ENCODE peak calls at places on chromosomes 7 and 10, in four cellular contexts. O is left ventricle myocardium inferior, R is lower lobe of right lung, T is fibroblast of lung. Y is an unnamed sample. For H3K4me1, the result is how much of the 10 kb centered on the place peaks cover.

GRCh38 chr7:125670926-125671572 is 741.4 kb upstream of the POT1 start:
- DNase-seq in O (no peak), R (no peak), T (peak), Y (no peak)

GRCh38 chr7:140231779-140232491 is 55.2 kb upstream of the KDM7A start:
- DNase-seq in O (no peak), R (no peak), T (no peak), Y (peak)

GRCh38 chr10:14379556-14380330 is 49.0 kb upstream of the FRMD4A start:
- DNase-seq in O (no peak), R (no peak), T (no peak), Y (no peak)

GRCh38 chr7:106620034-106620433 is 40.9 kb downstream of the CCDC71L start:
- DNase-seq in O (no peak), R (no peak), T (no peak), Y (no peak)

GRCh38 chr10:46524471-46525176 is 31.8 kb downstream of the GPRIN2 start:
- DNase-seq in O (peak), R (peak), T (peak), Y (peak)

GRCh38 chr7:34277016-34277800 is 371.9 kb downstream of the BMPER start:
- DNase-seq in O (no peak), R (no peak), T (no peak), Y (no peak)

GRCh38 chr7:2082357-2083038 is 150.2 kb downstream of the MAD1L1 start:
- DNase-seq in O (no peak), R (no peak), T (peak), Y (no peak)

GRCh38 chr7:84043661-84044191 is 150.9 kb downstream of the SEMA3A start:
- DNase-seq in O (no peak), R (no peak), T (peak), Y (no peak)

GRCh38 chr7:91941450-91941849 is 788 bp downstream of the AKAP9 start:
- DNase-seq in O (peak), R (peak), T (peak), Y (peak)

GRCh38 chr7:90246184-90246583 is 1.2 kb downstream of the CFAP69 start:
- DNase-seq in O (no peak), R (no peak), T (peak), Y (no peak)

GRCh38 chr10:75211007-75211735 is 575 bp downstream of the VDAC2 start:
- DNase-seq in O (no peak), R (no peak), T (peak), Y (no peak)
- H3K4me1 ChIP-seq in O (half or more), R (under half), T (under half), Y (under half)

GRCh38 chr10:133388973-133389818 is 4.8 kb upstream of the MTG1 start:
- DNase-seq in O (no peak), R (peak), T (no peak), Y (peak)
- H3K4me3 ChIP-seq in O (peak), R (peak), T (no peak), Y (no peak)

DNA sequence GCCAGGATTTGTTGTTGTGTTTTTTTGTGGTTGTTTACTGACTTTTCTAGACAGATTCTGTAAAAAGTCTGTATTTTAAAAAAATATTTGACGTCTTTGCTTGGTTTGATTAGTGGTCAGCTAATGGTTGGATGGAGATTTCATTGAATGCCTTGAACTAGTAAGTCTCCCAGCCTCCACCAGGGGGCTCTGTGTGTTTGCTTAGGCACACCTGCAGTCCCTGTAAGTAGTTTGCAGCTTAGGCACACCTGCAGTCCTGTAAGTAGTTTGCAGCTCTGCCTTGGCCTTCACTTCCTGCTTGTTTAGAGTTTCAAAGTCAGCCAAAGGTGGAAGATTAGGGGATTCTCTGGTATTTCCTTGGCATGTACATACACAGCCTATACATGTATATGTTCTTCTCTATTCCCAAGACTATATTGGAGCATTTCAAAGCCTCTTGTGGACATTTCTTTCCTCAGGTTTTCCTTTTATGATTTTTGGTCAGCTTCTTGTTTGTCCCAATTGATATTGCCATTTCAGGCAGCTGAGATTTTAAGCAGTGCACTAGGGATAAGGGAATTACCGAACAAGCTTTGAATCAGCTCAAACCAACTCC is 101.6 kb downstream of the CCSER2 start:
- DNase-seq in O (peak), R (peak), T (peak), Y (peak)
- TF ChIP-seq CTCF in O (peak), R (peak), T (peak), Y (peak)

GRCh38 chr7:47326808-47327207 is 255.1 kb downstream of the TNS3 start:
- DNase-seq in O (peak), R (no peak), T (peak), Y (no peak)
- H3K4me1 ChIP-seq in O (half or more), R (under half), T (under half), Y (under half)

GRCh38 chr10:118669020-118669766 is 73.7 kb upstream of the PRLHR start:
- DNase-seq in O (no peak), R (no peak), T (peak), Y (no peak)

GRCh38 chr10:118667732-118668131 is 72.3 kb upstream of the PRLHR start:
- DNase-seq in O (no peak), R (no peak), T (no peak), Y (no peak)

GRCh38 chr10:118669835-118670234 is 74.4 kb upstream of the PRLHR start:
- DNase-seq in O (no peak), R (no peak), T (no peak), Y (no peak)

GRCh38 chr10:118666350-118666749 is 70.9 kb upstream of the PRLHR start:
- DNase-seq in O (no peak), R (no peak), T (no peak), Y (no peak)

DNA sequence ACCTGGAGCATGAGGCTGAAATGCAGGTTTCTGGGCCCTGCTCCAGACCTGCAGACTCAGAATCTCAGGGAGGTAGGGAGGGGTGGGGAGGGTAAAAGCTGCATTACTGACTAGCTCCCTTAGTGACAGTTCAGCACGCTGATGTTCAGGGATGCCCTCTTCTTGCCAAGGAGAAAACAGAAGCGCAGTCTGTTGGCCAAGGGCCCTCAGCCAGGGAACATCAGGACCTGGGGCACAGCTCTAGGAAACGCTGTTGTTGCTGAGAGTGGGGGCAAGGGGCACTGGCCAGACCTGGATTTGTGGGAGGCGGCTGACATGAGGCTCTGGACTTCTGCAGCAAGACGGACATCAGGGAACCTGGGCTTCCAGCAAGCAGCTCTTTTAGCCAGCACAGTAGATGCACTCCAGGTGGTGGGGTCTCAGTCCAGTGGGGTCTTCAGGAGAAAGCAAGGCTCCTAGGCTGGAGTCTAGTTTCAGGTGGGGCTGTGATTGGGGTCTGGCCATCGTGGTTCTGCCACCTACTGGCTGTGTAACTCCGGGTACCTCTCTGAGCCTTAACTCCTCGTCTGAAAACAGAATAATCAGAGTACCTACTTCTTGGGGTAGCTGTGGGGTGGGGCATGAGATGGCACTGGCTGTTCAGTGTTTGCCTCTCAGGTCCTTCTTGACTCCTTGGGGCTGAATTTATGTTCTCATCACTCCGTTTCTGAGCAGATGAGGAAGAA is 72.9 kb upstream of the PRLHR start:
- DNase-seq in O (no peak), R (no peak), T (no peak), Y (no peak)
- H3K4me3 ChIP-seq in O (no peak), R (no peak), T (no peak), Y (no peak)

DNA sequence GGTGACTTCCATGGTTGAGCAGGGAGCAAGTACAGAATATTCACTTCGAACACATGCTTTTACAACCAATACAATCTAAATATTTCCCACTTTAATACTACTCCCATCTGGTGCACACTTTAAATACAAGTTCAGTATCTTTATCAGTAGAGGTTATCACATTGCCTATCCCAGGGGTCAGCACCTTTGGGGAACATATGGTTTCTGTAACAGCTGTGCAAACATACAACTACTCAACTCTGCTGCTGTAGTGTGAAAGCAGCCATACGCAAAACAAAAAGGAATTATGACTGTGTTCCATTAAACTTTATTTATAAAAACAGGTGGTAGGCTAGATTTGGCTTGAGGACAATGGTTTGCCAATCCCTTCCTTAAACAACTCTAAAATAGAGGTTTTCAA is 157.5 kb downstream of the XPNPEP1 start:
- DNase-seq in O (no peak), R (no peak), T (no peak), Y (no peak)
- TF ChIP-seq CTCF in O (no peak), R (no peak), T (no peak), Y (no peak)

Y was measured in mucosa of descending colon.